ENCODE peak calls at places on chromosomes 12 and 14, in ten cellular contexts. One of them, this sample, is unnamed.

GRCh38 chr14:95323917-95324316 is 4.2 kb upstream of the CLMN start:
- DNase-seq in mucosa of descending colon: peak; percentile 26
- DNase-seq in heart right ventricle: no peak
- DNase-seq in CD8-positive, alpha-beta memory T cell: no peak
- DNase-seq in BJ: no peak
- DNase-seq in PC-3: no peak
- DNase-seq in MM.1S: no peak
- DNase-seq in lung: no peak
- DNase-seq in thoracic aorta: no peak
- DNase-seq in GM23338: no peak
- DNase-seq in this sample: no peak

GRCh38 chr14:105475916-105476845 is 1.6 kb downstream of the CRIP2 start:
- DNase-seq in PC-3: peak; percentile 48
- DNase-seq in BJ: no peak
- DNase-seq in mucosa of descending colon: peak; percentile 24
- DNase-seq in thoracic aorta: no peak
- DNase-seq in MM.1S: no peak
- DNase-seq in GM23338: peak; percentile 55
- DNase-seq in lung: no peak
- DNase-seq in CD8-positive, alpha-beta memory T cell: no peak
- DNase-seq in heart right ventricle: peak; percentile 80
- DNase-seq in this sample: peak; percentile 93

GRCh38 chr14:44981198-44981597 is 19.2 kb downstream of the TOGARAM1 start:
- DNase-seq in BJ: no peak
- DNase-seq in mucosa of descending colon: no peak
- DNase-seq in PC-3: no peak
- DNase-seq in GM23338: no peak
- DNase-seq in heart right ventricle: no peak
- DNase-seq in MM.1S: no peak
- DNase-seq in lung: no peak
- DNase-seq in thoracic aorta: no peak
- DNase-seq in CD8-positive, alpha-beta memory T cell: no peak
- DNase-seq in this sample: no peak

GRCh38 chr14:71214241-71214640 is 307.0 kb downstream of the PCNX1 start:
- DNase-seq in mucosa of descending colon: no peak
- DNase-seq in BJ: no peak
- DNase-seq in PC-3: peak; percentile 50
- DNase-seq in GM23338: no peak
- DNase-seq in CD8-positive, alpha-beta memory T cell: no peak
- DNase-seq in thoracic aorta: no peak
- DNase-seq in lung: no peak
- DNase-seq in heart right ventricle: no peak
- DNase-seq in MM.1S: no peak
- DNase-seq in this sample: no peak

GRCh38 chr12:81084848-81085350 is 7.0 kb downstream of the ACSS3 start:
- DNase-seq in thoracic aorta: no peak
- DNase-seq in BJ: no peak
- DNase-seq in PC-3: no peak
- DNase-seq in GM23338: no peak
- DNase-seq in lung: no peak
- DNase-seq in mucosa of descending colon: no peak
- DNase-seq in MM.1S: no peak
- DNase-seq in heart right ventricle: no peak
- DNase-seq in CD8-positive, alpha-beta memory T cell: no peak
- DNase-seq in this sample: no peak

GRCh38 chr14:68473050-68473449 is 319.8 kb downstream of the ZFP36L1 start:
- DNase-seq in mucosa of descending colon: no peak
- DNase-seq in CD8-positive, alpha-beta memory T cell: no peak
- DNase-seq in PC-3: no peak
- DNase-seq in thoracic aorta: no peak
- DNase-seq in lung: no peak
- DNase-seq in BJ: no peak
- DNase-seq in MM.1S: no peak
- DNase-seq in GM23338: no peak
- DNase-seq in heart right ventricle: no peak
- DNase-seq in this sample: no peak

GRCh38 chr14:22668863-22669262 is 24.7 kb upstream of the OR6J1 start:
- DNase-seq in thoracic aorta: no peak
- DNase-seq in MM.1S: no peak
- DNase-seq in lung: no peak
- DNase-seq in CD8-positive, alpha-beta memory T cell: no peak
- DNase-seq in GM23338: no peak
- DNase-seq in mucosa of descending colon: no peak
- DNase-seq in PC-3: no peak
- DNase-seq in BJ: no peak
- DNase-seq in heart right ventricle: no peak
- DNase-seq in this sample: no peak

GRCh38 chr12:98373019-98373554 is 142.3 kb upstream of the TMPO start:
- DNase-seq in heart right ventricle: no peak
- DNase-seq in lung: no peak
- DNase-seq in mucosa of descending colon: peak; percentile 12
- DNase-seq in thoracic aorta: no peak
- DNase-seq in CD8-positive, alpha-beta memory T cell: no peak
- DNase-seq in GM23338: peak; percentile 75
- DNase-seq in MM.1S: peak; percentile 45
- DNase-seq in BJ: no peak
- DNase-seq in PC-3: peak; percentile 68
- DNase-seq in this sample: no peak

GRCh38 chr12:52362118-52362726 is 5.1 kb downstream of the KRT85 start:
- DNase-seq in CD8-positive, alpha-beta memory T cell: no peak
- DNase-seq in MM.1S: no peak
- DNase-seq in thoracic aorta: no peak
- DNase-seq in PC-3: no peak
- DNase-seq in lung: no peak
- DNase-seq in GM23338: peak; percentile 34
- DNase-seq in BJ: no peak
- DNase-seq in mucosa of descending colon: no peak
- DNase-seq in heart right ventricle: no peak
- DNase-seq in this sample: no peak

GRCh38 chr12:126858586-126858985 is 1408.4 kb upstream of the TMEM132C start:
- DNase-seq in heart right ventricle: no peak
- DNase-seq in thoracic aorta: no peak
- DNase-seq in MM.1S: no peak
- DNase-seq in BJ: no peak
- DNase-seq in mucosa of descending colon: no peak
- DNase-seq in PC-3: no peak
- DNase-seq in CD8-positive, alpha-beta memory T cell: no peak
- DNase-seq in GM23338: no peak
- DNase-seq in lung: no peak
- DNase-seq in this sample: no peak

GRCh38 chr12:126860210-126860609 is 1406.8 kb upstream of the TMEM132C start:
- DNase-seq in mucosa of descending colon: no peak
- DNase-seq in PC-3: no peak
- DNase-seq in BJ: no peak
- DNase-seq in MM.1S: no peak
- DNase-seq in GM23338: no peak
- DNase-seq in heart right ventricle: no peak
- DNase-seq in CD8-positive, alpha-beta memory T cell: no peak
- DNase-seq in lung: no peak
- DNase-seq in thoracic aorta: no peak
- DNase-seq in this sample: no peak

GRCh38 chr12:126856958-126857357 is 1410.0 kb upstream of the TMEM132C start:
- DNase-seq in lung: no peak
- DNase-seq in thoracic aorta: no peak
- DNase-seq in CD8-positive, alpha-beta memory T cell: no peak
- DNase-seq in BJ: no peak
- DNase-seq in mucosa of descending colon: no peak
- DNase-seq in MM.1S: no peak
- DNase-seq in heart right ventricle: no peak
- DNase-seq in GM23338: peak; percentile 3
- DNase-seq in PC-3: no peak
- DNase-seq in this sample: no peak

DNA sequence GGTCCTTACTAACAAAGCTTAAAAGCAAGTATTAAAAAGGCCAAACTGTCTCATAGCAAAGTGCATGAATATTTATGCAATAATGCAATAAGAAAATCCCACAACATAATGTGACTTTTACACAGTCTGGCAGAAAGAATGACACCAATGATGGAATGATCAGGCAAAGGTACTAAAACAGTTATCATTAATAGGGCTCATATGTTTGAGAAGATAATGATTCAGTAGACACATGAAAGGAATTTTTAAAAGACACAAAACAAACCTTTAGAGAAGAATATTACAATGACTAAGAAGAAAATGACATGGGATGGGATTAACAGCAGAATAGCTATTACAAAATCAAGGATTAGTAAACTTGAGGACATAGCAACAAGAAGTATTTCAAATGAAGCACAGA is 1411.2 kb upstream of the TMEM132C start:
- DNase-seq in CD8-positive, alpha-beta memory T cell: no peak
- DNase-seq in thoracic aorta: no peak
- DNase-seq in GM23338: no peak
- DNase-seq in PC-3: no peak
- DNase-seq in heart right ventricle: no peak
- DNase-seq in lung: no peak
- DNase-seq in MM.1S: no peak
- DNase-seq in mucosa of descending colon: no peak
- DNase-seq in BJ: no peak
- DNase-seq in this sample: no peak
- H3K36me3 ChIP-seq in CD8-positive, alpha-beta memory T cell: no peaks in the 10 kb centered on the region
- H3K36me3 ChIP-seq in thoracic aorta: no peaks in the 10 kb centered on the region
- H3K36me3 ChIP-seq in GM23338: no peaks in the 10 kb centered on the region
- H3K36me3 ChIP-seq in PC-3: no peaks in the 10 kb centered on the region
- H3K36me3 ChIP-seq in heart right ventricle: no peaks in the 10 kb centered on the region
- H3K36me3 ChIP-seq in lung: no peaks in the 10 kb centered on the region
- H3K36me3 ChIP-seq in MM.1S: no peaks in the 10 kb centered on the region
- H3K36me3 ChIP-seq in mucosa of descending colon: no peaks in the 10 kb centered on the region
- H3K36me3 ChIP-seq in BJ: no peaks in the 10 kb centered on the region
- H3K36me3 ChIP-seq in this sample: no peaks in the 10 kb centered on the region

DNA sequence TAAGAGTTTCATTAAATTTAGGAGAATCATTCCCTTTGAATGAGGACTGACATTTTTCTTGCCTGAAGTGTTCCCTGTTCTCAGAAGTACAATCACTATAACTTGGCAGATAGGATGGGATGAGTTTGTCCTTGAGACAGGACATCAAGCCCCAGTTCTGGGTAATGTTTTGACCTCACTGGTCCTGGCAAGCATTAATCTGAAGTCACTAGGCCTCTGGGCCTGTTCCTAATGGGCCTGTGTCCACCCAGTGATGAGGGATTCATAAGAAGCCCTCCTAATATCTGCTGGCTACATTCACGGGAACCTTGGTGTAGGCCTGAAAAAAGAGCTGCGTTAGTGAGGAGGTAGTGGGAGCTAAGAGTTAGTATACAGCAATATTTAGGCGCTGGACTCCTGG is 37.2 kb downstream of the NINJ2 start:
- DNase-seq in BJ: no peak
- DNase-seq in thoracic aorta: no peak
- DNase-seq in GM23338: no peak
- DNase-seq in MM.1S: no peak
- DNase-seq in PC-3: no peak
- DNase-seq in heart right ventricle: no peak
- DNase-seq in lung: no peak
- DNase-seq in CD8-positive, alpha-beta memory T cell: no peak
- DNase-seq in mucosa of descending colon: no peak
- DNase-seq in this sample: no peak
- H3K36me3 ChIP-seq in BJ: no peaks in the 10 kb centered on the region
- H3K36me3 ChIP-seq in thoracic aorta: no peaks in the 10 kb centered on the region
- H3K36me3 ChIP-seq in GM23338: no peaks in the 10 kb centered on the region
- H3K36me3 ChIP-seq in MM.1S: no peaks in the 10 kb centered on the region
- H3K36me3 ChIP-seq in PC-3: no peaks in the 10 kb centered on the region
- H3K36me3 ChIP-seq in heart right ventricle: no peaks in the 10 kb centered on the region
- H3K36me3 ChIP-seq in lung: no peaks in the 10 kb centered on the region
- H3K36me3 ChIP-seq in CD8-positive, alpha-beta memory T cell: no peaks in the 10 kb centered on the region
- H3K36me3 ChIP-seq in mucosa of descending colon: no peaks in the 10 kb centered on the region
- H3K36me3 ChIP-seq in this sample: no peaks in the 10 kb centered on the region

GRCh38 chr12:50527086-50527726 is 22.4 kb downstream of the DIP2B start:
- DNase-seq in lung: no peak
- DNase-seq in MM.1S: no peak
- DNase-seq in mucosa of descending colon: no peak
- DNase-seq in GM23338: no peak
- DNase-seq in BJ: no peak
- DNase-seq in CD8-positive, alpha-beta memory T cell: no peak
- DNase-seq in thoracic aorta: no peak
- DNase-seq in PC-3: peak; percentile 64
- DNase-seq in heart right ventricle: no peak
- DNase-seq in this sample: no peak

GRCh38 chr12:50528800-50529199 is 24.0 kb downstream of the DIP2B start:
- DNase-seq in mucosa of descending colon: no peak
- DNase-seq in thoracic aorta: no peak
- DNase-seq in BJ: no peak
- DNase-seq in MM.1S: no peak
- DNase-seq in heart right ventricle: no peak
- DNase-seq in lung: no peak
- DNase-seq in CD8-positive, alpha-beta memory T cell: no peak
- DNase-seq in PC-3: no peak
- DNase-seq in GM23338: no peak
- DNase-seq in this sample: no peak

GRCh38 chr12:50533203-50533584 is 28.4 kb downstream of the DIP2B start:
- DNase-seq in thoracic aorta: no peak
- DNase-seq in MM.1S: no peak
- DNase-seq in CD8-positive, alpha-beta memory T cell: no peak
- DNase-seq in lung: no peak
- DNase-seq in BJ: no peak
- DNase-seq in PC-3: peak; percentile 52
- DNase-seq in heart right ventricle: no peak
- DNase-seq in GM23338: no peak
- DNase-seq in mucosa of descending colon: no peak
- DNase-seq in this sample: no peak

GRCh38 chr12:50530532-50530931 is 25.7 kb downstream of the DIP2B start:
- DNase-seq in heart right ventricle: no peak
- DNase-seq in BJ: no peak
- DNase-seq in CD8-positive, alpha-beta memory T cell: no peak
- DNase-seq in thoracic aorta: no peak
- DNase-seq in mucosa of descending colon: no peak
- DNase-seq in lung: no peak
- DNase-seq in MM.1S: no peak
- DNase-seq in GM23338: no peak
- DNase-seq in PC-3: no peak
- DNase-seq in this sample: no peak

DNA sequence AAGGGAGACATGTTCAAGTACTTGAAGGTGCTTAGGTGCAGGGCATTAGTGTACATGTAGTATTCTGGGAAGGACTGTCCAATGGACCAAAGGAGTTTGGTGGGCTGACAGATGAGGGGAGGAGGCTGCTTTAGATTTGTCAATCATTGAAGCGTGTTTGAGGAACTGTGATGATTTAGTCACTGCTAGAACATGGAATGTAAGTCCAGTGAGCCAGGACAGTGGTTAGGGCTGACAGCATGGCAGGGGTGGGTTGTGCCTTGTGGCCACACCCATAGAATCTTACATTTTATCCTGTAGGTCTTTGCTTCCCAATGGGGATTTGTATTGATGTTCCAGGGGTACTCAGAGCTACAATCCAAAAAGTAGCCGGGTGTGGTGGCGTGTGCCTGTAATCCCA is 24.6 kb downstream of the DIP2B start:
- DNase-seq in PC-3: no peak
- DNase-seq in BJ: no peak
- DNase-seq in CD8-positive, alpha-beta memory T cell: no peak
- DNase-seq in lung: no peak
- DNase-seq in MM.1S: no peak
- DNase-seq in thoracic aorta: no peak
- DNase-seq in heart right ventricle: no peak
- DNase-seq in GM23338: no peak
- DNase-seq in mucosa of descending colon: no peak
- DNase-seq in this sample: no peak
- H3K36me3 ChIP-seq in PC-3: peaks cover 6% of the 10 kb centered on the region
- H3K36me3 ChIP-seq in BJ: no peaks in the 10 kb centered on the region
- H3K36me3 ChIP-seq in CD8-positive, alpha-beta memory T cell: no peaks in the 10 kb centered on the region
- H3K36me3 ChIP-seq in lung: no peaks in the 10 kb centered on the region
- H3K36me3 ChIP-seq in MM.1S: no peaks in the 10 kb centered on the region
- H3K36me3 ChIP-seq in thoracic aorta: no peaks in the 10 kb centered on the region
- H3K36me3 ChIP-seq in heart right ventricle: no peaks in the 10 kb centered on the region
- H3K36me3 ChIP-seq in GM23338: no peaks in the 10 kb centered on the region
- H3K36me3 ChIP-seq in mucosa of descending colon: no peaks in the 10 kb centered on the region
- H3K36me3 ChIP-seq in this sample: no peaks in the 10 kb centered on the region

GRCh38 chr12:132669166-132669879 is 17.8 kb downstream of the POLE start:
- DNase-seq in lung: no peak
- DNase-seq in heart right ventricle: no peak
- DNase-seq in thoracic aorta: no peak
- DNase-seq in mucosa of descending colon: no peak
- DNase-seq in CD8-positive, alpha-beta memory T cell: no peak
- DNase-seq in BJ: no peak
- DNase-seq in MM.1S: no peak
- DNase-seq in GM23338: no peak
- DNase-seq in PC-3: no peak
- DNase-seq in this sample: peak; percentile 17
- H3K36me3 ChIP-seq in lung: peaks cover 19% of the 10 kb centered on the region
- H3K36me3 ChIP-seq in heart right ventricle: peaks cover 97% of the 10 kb centered on the region
- H3K36me3 ChIP-seq in thoracic aorta: peaks cover 44% of the 10 kb centered on the region
- H3K36me3 ChIP-seq in mucosa of descending colon: no peaks in the 10 kb centered on the region
- H3K36me3 ChIP-seq in CD8-positive, alpha-beta memory T cell: peaks cover 11% of the 10 kb centered on the region
- H3K36me3 ChIP-seq in BJ: peaks cover 10% of the 10 kb centered on the region
- H3K36me3 ChIP-seq in MM.1S: no peaks in the 10 kb centered on the region
- H3K36me3 ChIP-seq in GM23338: peaks cover 42% of the 10 kb centered on the region
- H3K36me3 ChIP-seq in PC-3: peaks cover 48% of the 10 kb centered on the region
- H3K36me3 ChIP-seq in this sample: peaks cover 100% of the 10 kb centered on the region